ENCODE peak calls at places on chromosome 5, in four cellular contexts. G is K562, F is HepG2, X is GM12878. D is an unnamed sample.

GRCh38 chr5:40619406-40619805 is 60.3 kb upstream of the PTGER4 start:
- DNase-seq in F (no peak), X (no peak), G (no peak), D (no peak)

GRCh38 chr5:123000731-123001130 is 35.8 kb downstream of the PPIC start:
- DNase-seq in F (no peak), X (no peak), G (no peak), D (no peak)

GRCh38 chr5:172791291-172791690 is 20.3 kb upstream of the DUSP1 start:
- DNase-seq in X (no peak), F (no peak), G (no peak), D (no peak)

GRCh38 chr5:21654551-21654950 is 1198.6 kb downstream of the CDH12 start:
- DNase-seq in X (no peak), F (no peak), G (no peak), D (no peak)

GRCh38 chr5:77853353-77853907 is 77.3 kb upstream of the TBCA start:
- DNase-seq in G (no peak), F (no peak), X (no peak), D (peak)

GRCh38 chr5:35198096-35198495 is 32.2 kb downstream of the PRLR start:
- DNase-seq in F (peak), G (no peak), X (no peak), D (no peak)

GRCh38 chr5:136814621-136815378 is 449.5 kb upstream of the TRPC7 start:
- DNase-seq in F (no peak), G (no peak), X (no peak), D (no peak)

GRCh38 chr5:34499001-34499734 is 157.0 kb upstream of the RAI14 start:
- DNase-seq in G (no peak), X (peak), F (no peak), D (no peak)

GRCh38 chr5:175920506-175920865 is 47.6 kb downstream of the THOC3 start:
- DNase-seq in G (no peak), F (no peak), X (no peak), D (peak)

GRCh38 chr5:38456657-38457056 is 99.8 kb downstream of the LIFR start:
- DNase-seq in G (no peak), F (no peak), X (no peak), D (no peak)

GRCh38 chr5:92634883-92635282 is 946.1 kb downstream of the NR2F1-AS1 start:
- DNase-seq in X (no peak), F (no peak), G (no peak), D (no peak)

GRCh38 chr5:11815916-11816315 is 88.3 kb downstream of the CTNND2 start:
- DNase-seq in G (no peak), F (no peak), X (no peak), D (no peak)

GRCh38 chr5:172451771-172452197 is 2.5 kb downstream of the SH3PXD2B start:
- DNase-seq in G (no peak), F (peak), X (no peak), D (no peak)

GRCh38 chr5:87268970-87269377 is 1.3 kb downstream of the RASA1 start:
- DNase-seq in G (no peak), X (no peak), F (no peak), D (no peak)

GRCh38 chr5:113757508-113757907 is 244.0 kb downstream of the YTHDC2 start:
- DNase-seq in G (no peak), F (no peak), X (no peak), D (no peak)

GRCh38 chr5:70491-70890 is 21.5 kb upstream of the PLEKHG4B start:
- DNase-seq in F (no peak), X (no peak), G (no peak), D (no peak)

GRCh38 chr5:17910318-17910717 is 276.1 kb downstream of the TAF11L14 start:
- DNase-seq in F (no peak), X (no peak), G (no peak), D (no peak)

GRCh38 chr5:122999947-123000563 is 36.5 kb downstream of the PPIC start:
- DNase-seq in G (peak), X (peak), F (peak), D (peak)

GRCh38 chr5:77867194-77867691 is 91.1 kb upstream of the TBCA start:
- DNase-seq in G (no peak), F (no peak), X (no peak), D (no peak)

GRCh38 chr5:7018144-7018543 is 304.9 kb downstream of the TENT4A start:
- DNase-seq in X (no peak), G (no peak), F (no peak), D (no peak)

GRCh38 chr5:150295172-150295611 is 5.6 kb upstream of the CAMK2A start:
- DNase-seq in F (peak), G (no peak), X (no peak), D (no peak)

GRCh38 chr5:68172314-68172713 is 43.2 kb upstream of the PIK3R1 start:
- DNase-seq in X (no peak), G (no peak), F (no peak), D (no peak)

GRCh38 chr5:146331257-146331822 is 7.3 kb upstream of the POU4F3 start:
- DNase-seq in F (no peak), X (no peak), G (no peak), D (no peak)

GRCh38 chr5:15502208-15502607 is 2.2 kb downstream of the FBXL7 start:
- DNase-seq in G (no peak), X (no peak), F (no peak), D (no peak)

GRCh38 chr5:12292610-12293204 is 388.5 kb upstream of the CTNND2 start:
- DNase-seq in F (no peak), X (no peak), G (peak), D (peak)

GRCh38 chr5:112703866-112704820 is 33.5 kb upstream of the APC start:
- DNase-seq in F (no peak), X (no peak), G (peak), D (no peak)

GRCh38 chr5:54388411-54388810 is 67.1 kb upstream of the HSPB3 start:
- DNase-seq in F (no peak), G (no peak), X (no peak), D (no peak)

GRCh38 chr5:35185518-35185917 is 44.8 kb downstream of the PRLR start:
- DNase-seq in X (no peak), F (peak), G (no peak), D (no peak)

GRCh38 chr5:113447651-113448050 is 12.9 kb upstream of the TSSK1B start:
- DNase-seq in X (no peak), F (peak), G (peak), D (peak)

GRCh38 chr5:128632264-128632663 is 94.2 kb upstream of the FBN2 start:
- DNase-seq in G (no peak), X (no peak), F (no peak), D (no peak)

GRCh38 chr5:61431923-61432620 is 100.0 kb downstream of the ZSWIM6 start:
- DNase-seq in F (no peak), X (no peak), G (no peak), D (no peak)

GRCh38 chr5:157069949-157070348 is 11.0 kb upstream of the HAVCR1 start:
- DNase-seq in F (peak), G (no peak), X (no peak), D (peak)

GRCh38 chr5:143495124-143495523 is 91.6 kb upstream of the NR3C1 start:
- DNase-seq in G (no peak), X (no peak), F (peak), D (no peak)

GRCh38 chr5:171827162-171827561 is 41.5 kb downstream of the SMIM23 start:
- DNase-seq in F (no peak), X (no peak), G (no peak), D (no peak)

GRCh38 chr5:80711938-80712337 is 57.2 kb upstream of the DHFR start:
- DNase-seq in X (no peak), G (peak), F (peak), D (peak)

GRCh38 chr5:172686539-172687390 is 45.7 kb downstream of the NEURL1B start:
- DNase-seq in X (no peak), G (no peak), F (no peak), D (no peak)

GRCh38 chr5:56026863-56027300 is 32.1 kb upstream of the IL6ST start:
- DNase-seq in G (no peak), X (peak), F (no peak), D (no peak)

GRCh38 chr5:159805021-159805420 is 111.3 kb upstream of the ADRA1B start:
- DNase-seq in F (no peak), G (no peak), X (no peak), D (no peak)

DNA sequence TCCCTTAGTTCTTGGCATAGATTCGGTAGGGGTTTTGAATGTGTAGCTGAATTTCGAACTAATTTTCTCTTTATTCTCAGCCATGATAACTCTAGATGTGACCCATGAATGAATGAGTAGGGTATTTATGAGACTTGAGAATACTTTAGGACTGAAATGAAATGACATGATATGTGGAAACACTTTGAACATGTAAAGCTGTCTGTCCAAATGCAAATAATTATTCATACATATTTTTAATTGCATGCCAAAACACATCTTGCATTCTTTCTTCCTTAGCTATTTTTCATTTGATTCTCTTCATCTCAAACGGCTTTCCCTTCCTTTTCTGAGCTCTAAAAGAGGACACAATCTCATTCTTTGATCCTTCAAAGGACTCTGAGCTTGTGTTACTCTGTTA is 3.4 kb downstream of the NNT start:
- DNase-seq in G (no peak), F (no peak), X (no peak), D (no peak)
- TF ChIP-seq BHLHE40 in G (no peak), F (no peak), X (no peak), D (no peak)

DNA sequence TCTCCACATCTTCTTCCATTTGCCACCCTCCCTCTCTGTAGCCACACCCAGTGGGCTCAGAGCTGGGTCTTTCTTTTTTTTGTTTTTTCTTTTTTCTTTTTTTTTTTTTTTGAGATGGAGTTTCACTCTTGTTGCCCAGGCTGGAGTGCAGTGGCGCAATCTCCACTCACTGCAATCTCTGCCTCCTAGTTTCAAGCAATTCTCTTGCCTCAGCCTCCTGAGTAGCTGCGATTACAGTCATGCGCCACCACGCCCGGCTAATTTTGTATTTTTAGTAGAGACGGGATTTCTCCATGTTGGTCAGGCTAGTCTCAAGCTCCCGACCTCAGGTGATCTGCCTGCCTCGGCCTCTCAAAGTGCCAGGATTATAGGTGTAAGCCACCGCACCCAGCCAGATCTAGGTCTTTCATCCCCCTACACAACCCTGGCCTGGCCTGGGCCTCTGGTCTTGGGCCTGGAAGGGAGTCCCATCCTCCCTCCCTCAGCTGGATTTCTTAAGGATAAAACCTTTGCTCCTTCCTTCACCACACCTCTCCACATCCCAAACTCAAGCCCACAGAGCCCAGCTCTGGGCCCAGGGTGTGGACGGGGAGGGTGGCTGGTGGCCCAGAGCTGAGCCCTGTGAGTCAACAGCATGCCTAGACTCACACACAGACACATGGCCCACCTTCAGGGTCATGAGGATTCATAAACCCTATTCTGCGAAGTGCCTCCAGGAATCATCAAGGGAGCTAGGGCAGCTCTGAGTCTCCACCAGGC is 18.8 kb upstream of the KCNIP1 start:
- DNase-seq in F (no peak), X (no peak), G (no peak), D (no peak)
- TF ChIP-seq SP1 in F (no peak), X (no peak), G (no peak), D (no peak)

GRCh38 chr5:59584858-59585846 is 308.4 kb downstream of the PDE4D start:
- DNase-seq in X (no peak), F (no peak), G (no peak), D (no peak)
- TF ChIP-seq FOXK2 in X (no peak), F (no peak), G (no peak), D (no peak)

GRCh38 chr5:101306391-101307137 is 403.5 kb upstream of the ST8SIA4 start:
- DNase-seq in X (no peak), F (no peak), G (no peak), D (no peak)
- TF ChIP-seq BHLHE40 in X (no peak), F (no peak), G (no peak), D (no peak)

GRCh38 chr5:116563909-116564308 is 10.7 kb downstream of the SEMA6A start:
- DNase-seq in X (no peak), G (no peak), F (no peak), D (no peak)
- TF ChIP-seq SP1 in X (no peak), G (no peak), F (no peak), D (no peak)

DNA sequence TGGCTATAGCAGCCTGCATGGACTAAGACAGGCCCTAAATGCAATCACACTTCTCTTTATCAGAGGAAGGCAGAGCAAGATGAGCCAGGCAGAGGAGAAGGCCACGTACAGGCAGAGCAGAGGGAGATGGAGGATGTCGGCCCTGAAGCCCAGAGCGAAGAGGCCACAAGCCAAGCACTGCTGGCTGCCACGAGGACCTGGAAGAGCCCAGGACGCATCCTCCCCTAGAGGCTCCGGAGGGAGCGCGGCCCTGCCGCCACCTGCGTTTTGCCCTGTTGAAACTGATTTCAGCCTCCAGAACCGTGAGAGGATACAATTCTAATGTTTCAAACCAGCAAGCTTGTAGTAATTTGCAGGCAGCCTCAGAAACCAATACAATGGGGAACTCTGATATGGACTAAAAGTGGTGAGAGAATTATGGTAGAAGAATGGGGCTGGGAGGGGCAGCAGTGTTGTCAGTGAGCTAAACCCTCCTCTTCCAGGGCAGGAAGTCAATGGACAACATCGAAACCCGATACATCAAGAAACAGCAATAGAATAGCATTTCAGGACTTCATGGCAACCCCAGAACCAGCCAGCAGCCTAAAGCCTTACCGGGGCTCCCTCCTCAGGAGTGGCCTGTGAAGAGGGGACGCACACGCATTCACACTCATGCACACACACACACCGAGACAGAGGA is 32.6 kb downstream of the ADAMTS2 start:
- DNase-seq in X (no peak), G (no peak), F (no peak), D (no peak)
- TF ChIP-seq FOXK2 in X (no peak), G (no peak), F (no peak), D (no peak)

GRCh38 chr5:2261002-2261703 is 378.4 kb upstream of the IRX4 start:
- DNase-seq in F (no peak), G (no peak), X (no peak), D (no peak)
- TF ChIP-seq BHLHE40 in F (no peak), G (no peak), X (no peak), D (no peak)

DNA sequence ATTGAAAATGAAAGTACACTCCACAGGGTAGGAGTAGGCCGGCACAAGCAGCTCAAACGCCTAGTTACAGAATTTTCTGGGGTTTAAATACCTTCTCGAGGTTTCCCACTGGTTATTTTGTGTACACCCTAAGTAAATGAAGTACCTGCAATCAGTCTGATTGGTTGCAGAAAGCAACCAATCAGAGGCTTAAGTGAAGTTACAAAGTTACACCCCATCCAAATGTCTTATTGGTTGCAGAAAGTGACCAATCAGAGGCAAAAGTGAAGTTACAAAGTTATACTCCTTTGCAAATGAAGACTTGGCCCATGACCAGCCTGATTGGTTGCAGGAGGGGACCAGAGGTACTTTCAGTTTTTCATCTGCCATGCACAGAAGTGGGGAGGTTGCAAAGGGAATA is 33.2 kb upstream of the ERAP2 start:
- DNase-seq in X (no peak), G (peak), F (no peak), D (no peak)
- TF ChIP-seq SP1 in X (no peak), G (no peak), F (no peak), D (no peak)

GRCh38 chr5:97601651-97602050 is 418.6 kb upstream of the RIOK2 start:
- DNase-seq in F (no peak), G (no peak), X (no peak), D (no peak)
- TF ChIP-seq FOXK2 in F (no peak), G (no peak), X (no peak), D (no peak)

GRCh38 chr5:132267931-132268501 is 10.5 kb downstream of the PDLIM4 start:
- DNase-seq in G (no peak), X (no peak), F (peak), D (no peak)

GRCh38 chr5:132267166-132267739 is 9.8 kb downstream of the PDLIM4 start:
- DNase-seq in G (no peak), X (no peak), F (no peak), D (no peak)

GRCh38 chr5:132270345-132270685 is 12.8 kb downstream of the PDLIM4 start:
- DNase-seq in F (no peak), G (no peak), X (no peak), D (no peak)

GRCh38 chr5:132269635-132270344 is 12.3 kb downstream of the PDLIM4 start:
- DNase-seq in F (no peak), X (no peak), G (no peak), D (no peak)

GRCh38 chr5:132268698-132269551 is 11.4 kb downstream of the PDLIM4 start:
- DNase-seq in G (no peak), X (peak), F (no peak), D (no peak)
- TF ChIP-seq BHLHE40 in G (no peak), X (peak), F (no peak), D (no peak)

D was measured in HEK293T.